ENCODE peak calls at places on chromosomes 3 and 15, in ten cellular contexts. G is cardiac muscle cell; J is psoas muscle; X is upper lobe of right lung; A is iPS DF 6.9; O is heart left ventricle; B is left lung; I is body of pancreas; Y is CD4-positive, alpha-beta memory T cell; L is uterus. E is an unnamed sample.

GRCh38 chr3:127984241-127984975 is 67.8 kb upstream of the SEC61A1 start:
- DNase-seq in G (no peak), I (no peak), A (no peak), B (no peak), X (no peak), J (no peak), Y (no peak), L (no peak), O (no peak), E (no peak)

GRCh38 chr3:195140410-195140809 is 130.5 kb downstream of the XXYLT1 start:
- DNase-seq in B (no peak), L (no peak), Y (no peak), J (no peak), O (no peak), I (no peak), A (no peak), X (no peak), G (no peak), E (no peak)

GRCh38 chr3:144241381-144241780 is 269.8 kb downstream of the DIPK2A start:
- DNase-seq in A (no peak), J (no peak), I (no peak), B (no peak), O (no peak), L (no peak), Y (no peak), X (no peak), G (no peak), E (no peak)

GRCh38 chr3:41710646-41711388 is 251.1 kb downstream of the ULK4 start:
- DNase-seq in I (no peak), O (no peak), Y (no peak), B (no peak), J (no peak), L (peak; percentile 26), X (no peak), A (no peak), G (peak; percentile 70), E (no peak)

GRCh38 chr3:35659808-35660207 is 20.5 kb downstream of the ARPP21 start:
- DNase-seq in G (no peak), B (no peak), L (no peak), Y (no peak), O (no peak), J (peak; percentile 52), X (no peak), I (peak; percentile 17), A (no peak), E (no peak)

GRCh38 chr3:114899186-114899931 is 247.7 kb downstream of the ZBTB20 start:
- DNase-seq in J (no peak), G (no peak), Y (no peak), B (peak; percentile 55), I (peak; percentile 81), L (no peak), A (no peak), O (no peak), X (no peak), E (no peak)

GRCh38 chr15:84973492-84974460 is 7.9 kb upstream of the PDE8A start:
- DNase-seq in G (peak; percentile 44), X (no peak), Y (no peak), L (no peak), A (no peak), J (no peak), I (no peak), B (no peak), O (peak; percentile 34), E (no peak)

GRCh38 chr3:187223799-187224198 is 26.5 kb downstream of the RTP1 start:
- DNase-seq in B (no peak), O (no peak), A (no peak), Y (no peak), L (no peak), X (no peak), I (no peak), G (no peak), J (no peak), E (no peak)

DNA sequence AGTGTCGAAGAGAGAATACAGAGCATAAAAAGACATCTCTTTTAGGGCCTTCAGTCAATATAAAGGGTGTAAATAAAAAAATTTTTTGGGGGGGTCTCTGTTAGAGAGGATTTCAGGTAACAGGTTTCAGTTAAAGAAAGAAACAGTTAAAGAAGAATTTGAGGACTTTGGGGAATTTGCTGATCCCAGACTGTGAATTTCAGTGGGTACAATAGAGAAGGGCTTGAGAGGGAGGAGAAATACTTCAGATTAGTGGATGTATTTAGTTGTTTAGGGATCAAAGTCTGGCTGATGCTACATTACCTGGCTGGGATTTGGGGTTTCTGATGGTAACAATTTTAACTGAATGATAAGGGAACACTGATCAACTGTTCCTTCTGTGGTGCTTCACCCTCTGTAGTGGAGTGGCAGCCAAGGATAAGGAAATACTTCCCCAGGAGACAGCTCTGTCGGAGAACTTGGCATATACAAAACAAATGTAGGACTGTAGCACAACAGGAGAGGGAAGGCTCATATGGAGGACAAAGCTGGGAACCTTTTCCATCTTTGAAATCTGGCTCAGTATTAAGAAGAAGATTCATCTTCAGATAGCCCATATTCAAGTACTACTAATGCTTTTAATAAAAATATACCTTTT is 79.2 kb downstream of the MEF2A start:
- DNase-seq in X (no peak), Y (no peak), B (no peak), L (no peak), A (no peak), J (no peak), G (no peak), I (no peak), O (no peak), E (no peak)
- H3K27ac ChIP-seq in X (no peak overlapping the region), Y (no peak overlapping the region), B (no peak overlapping the region), L (no peak overlapping the region), A (no peak overlapping the region), J (no peak overlapping the region), G (peak overlapping the region; percentile 79), I (no peak overlapping the region), O (no peak overlapping the region), E (no peak overlapping the region)

DNA sequence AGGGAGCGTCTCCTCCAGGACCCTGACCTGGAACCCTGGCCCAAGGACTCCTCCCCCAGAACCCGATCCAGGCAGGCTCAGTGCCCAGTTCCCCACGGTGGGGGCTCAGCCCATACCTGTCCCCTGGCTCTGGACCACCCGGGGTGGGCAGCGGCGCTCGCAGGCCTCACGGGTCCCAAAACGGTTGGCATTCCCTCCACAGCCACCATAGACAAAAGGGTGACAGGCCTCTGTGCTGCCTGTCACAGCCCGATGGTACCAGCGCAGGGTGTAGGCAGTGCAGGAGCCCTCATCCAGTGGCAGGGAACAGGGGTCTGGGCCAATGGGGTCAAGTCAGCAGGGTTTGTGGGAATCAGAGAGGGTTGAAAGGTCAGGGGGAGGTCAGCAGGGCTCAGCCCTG is 1.1 kb upstream of the UCN2 start:
- DNase-seq in G (no peak), I (no peak), Y (no peak), O (no peak), L (no peak), B (no peak), X (no peak), A (no peak), J (no peak), E (no peak)
- H3K4me1 ChIP-seq in G (peaks cover 17% of the 10 kb centered on the region), I (peaks cover 3% of the 10 kb centered on the region), Y (no peaks in the 10 kb centered on the region), O (peaks cover 44% of the 10 kb centered on the region), L (no peaks in the 10 kb centered on the region), B (peaks cover 10% of the 10 kb centered on the region), X (peaks cover 11% of the 10 kb centered on the region), A (peaks cover 12% of the 10 kb centered on the region), J (peaks cover 12% of the 10 kb centered on the region), E (peaks cover 2% of the 10 kb centered on the region)

GRCh38 chr15:22813844-22814243 is 24.6 kb upstream of the NIPA2 start:
- DNase-seq in L (no peak), G (no peak), X (no peak), A (no peak), Y (no peak), O (no peak), B (no peak), I (no peak), J (no peak), E (no peak)
- H3K27ac ChIP-seq in L (no peak overlapping the region), G (no peak overlapping the region), X (no peak overlapping the region), A (no peak overlapping the region), Y (no peak overlapping the region), O (no peak overlapping the region), B (no peak overlapping the region), I (no peak overlapping the region), J (no peak overlapping the region), E (no peak overlapping the region)

GRCh38 chr3:2656806-2657205 is 453.4 kb downstream of the IL5RA start:
- DNase-seq in I (no peak), Y (no peak), A (no peak), J (no peak), G (peak; percentile 32), X (no peak), L (no peak), B (no peak), O (no peak), E (no peak)
- H3K4me1 ChIP-seq in I (peaks cover 11% of the 10 kb centered on the region), Y (no peaks in the 10 kb centered on the region), A (peaks cover 3% of the 10 kb centered on the region), J (no peaks in the 10 kb centered on the region), G (peaks cover 24% of the 10 kb centered on the region), X (no peaks in the 10 kb centered on the region), L (no peaks in the 10 kb centered on the region), B (no peaks in the 10 kb centered on the region), O (no peaks in the 10 kb centered on the region), E (peaks cover 1% of the 10 kb centered on the region)

GRCh38 chr3:15797600-15798303 is at the start of gene ANKRD28:
- DNase-seq in Y (peak; percentile 45), X (no peak), I (no peak), L (no peak), G (peak; percentile 95), J (no peak), A (no peak), B (no peak), O (no peak), E (no peak)

GRCh38 chr3:15795563-15796308 is 2.0 kb downstream of the ANKRD28 start:
- DNase-seq in I (no peak), G (peak; percentile 83), O (no peak), B (no peak), Y (peak; percentile 49), X (no peak), L (no peak), J (no peak), A (no peak), E (no peak)

GRCh38 chr3:15796771-15797599 is 794 bp downstream of the ANKRD28 start:
- DNase-seq in A (no peak), I (no peak), Y (no peak), B (no peak), X (no peak), O (no peak), J (no peak), G (peak; percentile 72), L (no peak), E (no peak)

GRCh38 chr3:15794842-15795562 is 2.8 kb downstream of the ANKRD28 start:
- DNase-seq in O (no peak), A (no peak), Y (no peak), X (no peak), J (no peak), L (no peak), B (no peak), I (no peak), G (peak; percentile 56), E (no peak)

DNA sequence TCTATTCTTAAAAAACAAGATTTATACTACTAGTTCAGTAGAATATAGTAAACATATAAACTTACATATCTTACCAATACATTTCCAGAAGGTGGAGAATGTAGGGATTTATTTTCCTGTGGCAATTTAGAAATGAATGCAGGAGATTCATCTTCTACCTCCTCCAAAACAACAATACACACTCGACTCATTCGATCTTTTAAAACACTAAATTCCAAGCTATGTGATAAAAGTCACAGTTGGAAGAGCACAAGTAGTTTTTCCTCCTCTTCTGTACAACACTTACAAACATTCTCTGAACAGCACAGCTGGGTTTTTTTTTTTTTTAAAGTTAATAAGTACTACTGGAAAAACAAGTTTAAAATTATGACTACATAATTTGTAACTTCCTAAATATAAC is 1.4 kb downstream of the ANKRD28 start:
- DNase-seq in G (no peak), X (no peak), Y (no peak), L (no peak), I (no peak), O (no peak), J (no peak), B (no peak), A (no peak), E (no peak)
- H3K27ac ChIP-seq in G (no peak overlapping the region), X (peak overlapping the region; percentile 80), Y (peak overlapping the region; percentile 72), L (peak overlapping the region; percentile 85), I (peak overlapping the region; percentile 33), O (no peak overlapping the region), J (peak overlapping the region; percentile 86), B (peak overlapping the region; percentile 97), A (no peak overlapping the region), E (no peak overlapping the region)

E was measured in right cardiac atrium.